ENCODE peak calls at places on chromosomes 7 and 10, in eight cellular contexts. U is AG04450, S is PC-3, B is lung, G is suprapubic skin, T is PC-9, Q is coronary artery, W is body of pancreas. A is an unnamed sample.

GRCh38 chr7:142357953-142358520 is 100.2 kb upstream of the PRSS58 start:
- DNase-seq in U (peak; percentile 54), S (peak; percentile 78), B (no peak), G (no peak), T (peak; percentile 75), Q (no peak), W (peak; percentile 20), A (peak; percentile 82)

GRCh38 chr7:88344956-88345832 is 38.5 kb upstream of the STEAP4 start:
- DNase-seq in U (peak; percentile 0), S (peak; percentile 54), B (peak; percentile 41), G (no peak), T (no peak), Q (no peak), W (peak; percentile 68), A (peak; percentile 1)

GRCh38 chr7:68476966-68477365 is 1121.3 kb upstream of the AUTS2 start:
- DNase-seq in U (no peak), S (no peak), B (no peak), G (no peak), T (peak; percentile 78), Q (no peak), W (no peak), A (peak; percentile 42)

GRCh38 chr7:122719010-122719578 is 16.4 kb upstream of the RNF148 start:
- DNase-seq in U (no peak), S (no peak), B (no peak), G (no peak), T (no peak), Q (no peak), W (no peak), A (no peak)

GRCh38 chr7:118615686-118616085 is 391.2 kb downstream of the ANKRD7 start:
- DNase-seq in U (no peak), S (no peak), B (no peak), G (no peak), T (no peak), Q (no peak), W (no peak), A (no peak)

GRCh38 chr7:30687604-30688003 is 5.3 kb upstream of the CRHR2 start:
- DNase-seq in U (no peak), S (no peak), B (no peak), G (no peak), T (no peak), Q (no peak), W (no peak), A (no peak)

GRCh38 chr10:104766341-104766740 is 125.3 kb downstream of the SORCS3 start:
- DNase-seq in U (no peak), S (peak; percentile 7), B (no peak), G (no peak), T (no peak), Q (no peak), W (no peak), A (no peak)

GRCh38 chr7:91182819-91183405 is 81.3 kb upstream of the FZD1 start:
- DNase-seq in U (peak; percentile 92), S (peak; percentile 27), B (no peak), G (no peak), T (no peak), Q (no peak), W (no peak), A (peak; percentile 93)

GRCh38 chr10:71252195-71252594 is 39.8 kb downstream of the UNC5B start:
- DNase-seq in U (no peak), S (no peak), B (no peak), G (no peak), T (peak; percentile 79), Q (no peak), W (no peak), A (no peak)

GRCh38 chr10:110446954-110447608 is 50.6 kb upstream of the DUSP5 start:
- DNase-seq in U (peak; percentile 73), S (peak; percentile 83), B (no peak), G (no peak), T (peak; percentile 68), Q (peak; percentile 59), W (no peak), A (peak; percentile 94)

GRCh38 chr10:70192325-70192966 is 22.1 kb upstream of the SAR1A start:
- DNase-seq in U (no peak), S (no peak), B (no peak), G (no peak), T (no peak), Q (no peak), W (no peak), A (peak; percentile 52)

GRCh38 chr7:93120981-93121549 is 3.3 kb upstream of the SAMD9 start:
- DNase-seq in U (no peak), S (no peak), B (no peak), G (no peak), T (no peak), Q (no peak), W (no peak), A (no peak)

GRCh38 chr10:21943633-21944265 is 59.8 kb downstream of the DNAJC1 start:
- DNase-seq in U (no peak), S (no peak), B (no peak), G (no peak), T (no peak), Q (no peak), W (no peak), A (peak; percentile 28)

GRCh38 chr7:9785211-9785610 is 1188.5 kb upstream of the PHF14 start:
- DNase-seq in U (no peak), S (no peak), B (no peak), G (no peak), T (no peak), Q (no peak), W (no peak), A (no peak)

GRCh38 chr7:106206826-106207541 is 77.8 kb downstream of the NAMPT start:
- DNase-seq in U (no peak), S (no peak), B (no peak), G (no peak), T (no peak), Q (no peak), W (peak; percentile 25), A (no peak)

GRCh38 chr7:43536773-43537172 is 46.1 kb upstream of the STK17A start:
- DNase-seq in U (no peak), S (no peak), B (no peak), G (no peak), T (no peak), Q (no peak), W (no peak), A (no peak)

GRCh38 chr10:127977368-127978009 is 70.6 kb downstream of the PTPRE start:
- DNase-seq in U (no peak), S (peak; percentile 17), B (peak; percentile 64), G (peak; percentile 76), T (peak; percentile 55), Q (peak; percentile 83), W (peak; percentile 45), A (peak; percentile 73)

GRCh38 chr10:71218833-71219120 is 6.4 kb downstream of the UNC5B start:
- DNase-seq in U (no peak), S (no peak), B (no peak), G (no peak), T (no peak), Q (peak; percentile 66), W (no peak), A (no peak)

GRCh38 chr7:78090616-78091015 is 292.0 kb downstream of the PHTF2 start:
- DNase-seq in U (no peak), S (no peak), B (no peak), G (no peak), T (no peak), Q (no peak), W (no peak), A (peak; percentile 33)

GRCh38 chr10:75110006-75110632 is 1.3 kb upstream of the SAMD8 start:
- DNase-seq in U (no peak), S (no peak), B (no peak), G (peak; percentile 67), T (no peak), Q (no peak), W (no peak), A (no peak)

GRCh38 chr10:75111367-75111905 is at the start of gene SAMD8:
- DNase-seq in U (peak; percentile 92), S (peak; percentile 100), B (peak; percentile 95), G (peak; percentile 98), T (peak; percentile 94), Q (peak; percentile 98), W (peak; percentile 97), A (peak; percentile 95)

GRCh38 chr10:75107756-75108683 is 3.4 kb upstream of the SAMD8 start:
- DNase-seq in U (no peak), S (no peak), B (no peak), G (peak; percentile 59), T (no peak), Q (no peak), W (no peak), A (no peak)

GRCh38 chr10:75109459-75109778 is 2.0 kb upstream of the SAMD8 start:
- DNase-seq in U (no peak), S (no peak), B (no peak), G (peak; percentile 13), T (no peak), Q (no peak), W (no peak), A (no peak)

GRCh38 chr10:75108684-75109458 is 2.6 kb upstream of the SAMD8 start:
- DNase-seq in U (no peak), S (peak; percentile 86), B (no peak), G (peak; percentile 59), T (no peak), Q (no peak), W (peak; percentile 48), A (peak; percentile 9)
- H3K4me3 ChIP-seq in U (no peak overlapping the region), S (no peak overlapping the region), B (no peak overlapping the region), G (no peak overlapping the region), T (no peak overlapping the region), Q (no peak overlapping the region), W (no peak overlapping the region), A (no peak overlapping the region)

GRCh38 chr7:98539865-98540264 is 77.2 kb upstream of the NPTX2 start:
- DNase-seq in U (no peak), S (no peak), B (no peak), G (no peak), T (no peak), Q (no peak), W (no peak), A (no peak)
- TF ChIP-seq CTCF in U (no peak), S (no peak), B (no peak), G (no peak), T (no peak), Q (no peak), W (no peak), A (no peak)

GRCh38 chr7:157693521-157694388 is 357.0 kb downstream of the DNAJB6 start:
- DNase-seq in U (no peak), S (no peak), B (no peak), G (no peak), T (no peak), Q (peak; percentile 64), W (no peak), A (no peak)
- H3K4me3 ChIP-seq in U (no peak overlapping the region), S (no peak overlapping the region), B (no peak overlapping the region), G (no peak overlapping the region), T (no peak overlapping the region), Q (peak overlapping the region; percentile 60), W (no peak overlapping the region), A (no peak overlapping the region)

GRCh38 chr7:124662372-124662771 is 103.2 kb downstream of the GPR37 start:
- DNase-seq in U (no peak), S (no peak), B (no peak), G (no peak), T (no peak), Q (no peak), W (no peak), A (no peak)

GRCh38 chr7:124667312-124667711 is 98.3 kb downstream of the GPR37 start:
- DNase-seq in U (no peak), S (no peak), B (no peak), G (no peak), T (no peak), Q (no peak), W (no peak), A (no peak)

GRCh38 chr7:124667754-124668153 is 97.8 kb downstream of the GPR37 start:
- DNase-seq in U (no peak), S (peak; percentile 40), B (no peak), G (no peak), T (no peak), Q (no peak), W (no peak), A (no peak)

GRCh38 chr7:124662937-124663336 is 102.7 kb downstream of the GPR37 start:
- DNase-seq in U (no peak), S (peak; percentile 5), B (no peak), G (no peak), T (no peak), Q (no peak), W (no peak), A (no peak)
- TF ChIP-seq CTCF in U (no peak), S (peak; percentile 59), B (no peak), G (no peak), T (no peak), Q (no peak), W (no peak), A (no peak)